ENCODE peak calls at places on chromosome 5, in ten cellular contexts. G is WERI-Rb-1, C is endothelial cell of umbilical vein, P is HFF-Myc, S is heart right ventricle, K is HepG2, T is pancreas, Y is mesothelial cell of epicardium, V is GM12878, O is AG04449. B is an unnamed sample.

GRCh38 chr5:103425686-103426454 is 136.7 kb downstream of the NUDT12 start:
- DNase-seq in G (no peak), C (no peak), P (no peak), S (no peak), K (no peak), T (no peak), Y (no peak), V (no peak), O (no peak), B (no peak)

GRCh38 chr5:131413605-131414559 is 150.0 kb downstream of the CDC42SE2 start:
- DNase-seq in G (peak), C (no peak), P (peak), S (no peak), K (no peak), T (no peak), Y (no peak), V (peak), O (no peak), B (no peak)

GRCh38 chr5:2255915-2256645 is 373.4 kb upstream of the IRX4 start:
- DNase-seq in G (no peak), C (no peak), P (no peak), S (no peak), K (no peak), T (no peak), Y (no peak), V (no peak), O (no peak), B (no peak)

GRCh38 chr5:15222156-15222555 is 277.8 kb upstream of the FBXL7 start:
- DNase-seq in G (no peak), C (no peak), P (no peak), S (no peak), K (no peak), T (no peak), Y (no peak), V (no peak), O (no peak), B (no peak)

GRCh38 chr5:17113174-17113941 is 104.1 kb upstream of the BASP1 start:
- DNase-seq in G (no peak), C (no peak), P (no peak), S (no peak), K (no peak), T (no peak), Y (no peak), V (no peak), O (peak), B (no peak)

GRCh38 chr5:66513130-66513529 is 83.1 kb upstream of the MAST4 start:
- DNase-seq in G (no peak), C (no peak), P (no peak), S (no peak), K (no peak), T (no peak), Y (no peak), V (no peak), O (no peak), B (no peak)

GRCh38 chr5:82808960-82809359 is 268.2 kb downstream of the TMEM167A start:
- DNase-seq in G (no peak), C (no peak), P (no peak), S (peak), K (no peak), T (no peak), Y (no peak), V (no peak), O (no peak), B (no peak)

GRCh38 chr5:535781-536698 is 11.8 kb upstream of the SLC9A3 start:
- DNase-seq in G (no peak), C (no peak), P (no peak), S (no peak), K (no peak), T (no peak), Y (no peak), V (no peak), O (no peak), B (peak)

GRCh38 chr5:180173875-180174586 is 35.0 kb downstream of the RASGEF1C start:
- DNase-seq in G (no peak), C (no peak), P (no peak), S (no peak), K (no peak), T (no peak), Y (no peak), V (no peak), O (no peak), B (no peak)

GRCh38 chr5:61652916-61653315 is 320.9 kb downstream of the ZSWIM6 start:
- DNase-seq in G (no peak), C (no peak), P (no peak), S (no peak), K (no peak), T (no peak), Y (no peak), V (no peak), O (no peak), B (no peak)

GRCh38 chr5:161235569-161235968 is 311.0 kb downstream of the GABRB2 start:
- DNase-seq in G (no peak), C (no peak), P (no peak), S (no peak), K (no peak), T (no peak), Y (no peak), V (no peak), O (no peak), B (no peak)

GRCh38 chr5:160605266-160605665 is 183.6 kb downstream of the PTTG1 start:
- DNase-seq in G (no peak), C (no peak), P (no peak), S (no peak), K (no peak), T (no peak), Y (no peak), V (no peak), O (no peak), B (no peak)

GRCh38 chr5:139402561-139403158 is 1.2 kb downstream of the SPATA24 start:
- DNase-seq in G (peak), C (no peak), P (no peak), S (no peak), K (peak), T (no peak), Y (no peak), V (no peak), O (no peak), B (peak)
- TF ChIP-seq CTCF in G (peak), C (peak), P (peak), S (no peak), K (peak), T (no peak), Y (no peak), V (peak), O (peak), B (peak)

GRCh38 chr5:122468351-122469111 is 156.5 kb downstream of the SNCAIP start:
- DNase-seq in G (no peak), C (no peak), P (no peak), S (no peak), K (no peak), T (no peak), Y (no peak), V (no peak), O (no peak), B (no peak)
- TF ChIP-seq CTCF in G (no peak), C (no peak), P (no peak), S (no peak), K (no peak), T (no peak), Y (no peak), V (no peak), O (no peak), B (peak)

DNA sequence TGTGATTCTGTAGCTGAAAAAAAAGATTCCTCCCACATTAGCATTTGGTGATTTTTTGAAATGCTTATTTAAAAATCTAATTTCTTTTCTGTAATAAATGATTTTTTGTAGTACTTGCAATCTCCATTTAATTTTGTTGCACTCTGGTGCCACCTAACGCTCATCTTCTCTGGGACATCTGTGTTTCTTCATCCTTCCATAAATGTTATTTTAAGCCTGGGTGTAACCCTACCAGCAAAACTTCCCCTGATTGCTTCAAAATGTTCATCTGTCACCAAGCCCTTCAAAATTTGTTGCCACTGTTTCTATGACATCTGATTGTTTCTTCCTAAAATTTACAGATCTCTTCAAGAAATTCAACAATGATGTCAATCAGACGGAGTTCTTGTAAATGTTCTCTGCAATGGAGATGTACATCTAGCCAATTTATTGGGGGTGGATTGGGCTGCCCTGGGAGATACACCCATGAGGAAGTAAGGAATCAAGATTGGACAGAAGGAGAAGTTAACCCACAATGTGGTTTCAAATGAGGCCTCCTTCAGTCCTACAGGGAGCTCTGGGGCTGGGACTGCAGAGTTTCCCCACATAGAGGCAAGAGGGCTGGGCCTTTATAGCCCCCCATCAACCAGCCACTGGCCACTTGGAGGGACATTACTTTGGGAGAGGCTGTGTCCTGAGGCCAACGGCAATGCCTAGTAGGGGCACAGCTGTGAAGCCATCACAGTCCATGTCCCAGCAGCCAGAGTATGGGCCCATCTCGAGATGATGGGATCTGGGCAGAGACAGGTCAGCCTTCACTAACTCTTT is 23.3 kb downstream of the MCTP1 start:
- DNase-seq in G (peak), C (peak), P (peak), S (no peak), K (peak), T (no peak), Y (no peak), V (no peak), O (no peak), B (peak)
- TF ChIP-seq CTCF in G (peak), C (peak), P (peak), S (no peak), K (peak), T (no peak), Y (peak), V (peak), O (peak), B (peak)

GRCh38 chr5:64209353-64209752 is 43.7 kb downstream of the RNF180 start:
- DNase-seq in G (no peak), C (no peak), P (no peak), S (no peak), K (no peak), T (no peak), Y (no peak), V (no peak), O (no peak), B (no peak)

GRCh38 chr5:64213568-64213967 is 47.9 kb downstream of the RNF180 start:
- DNase-seq in G (no peak), C (no peak), P (no peak), S (no peak), K (no peak), T (no peak), Y (no peak), V (no peak), O (no peak), B (no peak)

GRCh38 chr5:64210866-64211265 is 45.2 kb downstream of the RNF180 start:
- DNase-seq in G (no peak), C (peak), P (peak), S (no peak), K (no peak), T (no peak), Y (no peak), V (no peak), O (peak), B (no peak)

GRCh38 chr5:64206653-64207052 is 41.0 kb downstream of the RNF180 start:
- DNase-seq in G (no peak), C (no peak), P (no peak), S (no peak), K (no peak), T (no peak), Y (no peak), V (no peak), O (no peak), B (no peak)

DNA sequence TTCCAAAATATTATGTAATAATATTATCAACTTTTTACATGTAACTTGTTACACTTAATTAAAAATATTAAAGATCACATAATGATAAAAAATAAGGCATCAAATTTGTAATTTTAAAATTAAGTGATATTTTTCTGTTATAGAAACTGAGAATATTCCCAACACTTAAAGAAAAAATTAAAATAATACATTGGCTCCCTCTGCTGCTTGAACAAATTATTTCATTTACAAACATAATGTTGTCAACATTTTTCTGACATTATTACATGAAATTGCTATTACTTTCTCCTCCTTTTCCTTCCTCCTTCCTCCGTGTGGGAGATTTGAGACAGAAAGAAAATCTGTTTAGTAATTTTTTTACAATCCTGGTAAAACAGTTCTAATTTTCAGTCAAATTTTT is 42.3 kb downstream of the RNF180 start:
- DNase-seq in G (no peak), C (peak), P (no peak), S (no peak), K (peak), T (no peak), Y (no peak), V (no peak), O (no peak), B (no peak)
- TF ChIP-seq CTCF in G (no peak), C (no peak), P (no peak), S (no peak), K (no peak), T (no peak), Y (peak), V (no peak), O (no peak), B (no peak)